ENCODE peak calls at places on chromosomes 5 and 9, in four cellular contexts. P is fibroblast of lung, H is Peyer's patch, S is C1 segment of cervical spinal cord. A is an unnamed sample.

GRCh38 chr9:109887079-109887478 is 107.1 kb downstream of the PALM2AKAP2 start:
- DNase-seq in S (no peak), P (peak), H (no peak), A (no peak)

GRCh38 chr5:32810812-32811211 is 99.7 kb downstream of the NPR3 start:
- DNase-seq in P (peak), S (no peak), H (no peak), A (no peak)

GRCh38 chr9:131475956-131476776 is 26.6 kb upstream of the POMT1 start:
- DNase-seq in S (no peak), H (no peak), P (no peak), A (peak)

GRCh38 chr9:97109194-97109811 is 70.4 kb upstream of the CTSV start:
- DNase-seq in H (no peak), P (peak), S (peak), A (no peak)

GRCh38 chr5:150601774-150602345 is 38.6 kb upstream of the SYNPO start:
- DNase-seq in P (no peak), H (no peak), S (no peak), A (peak)

GRCh38 chr9:119004618-119004990 is 364.6 kb downstream of the BRINP1 start:
- DNase-seq in H (peak), P (peak), S (no peak), A (no peak)

GRCh38 chr5:71884926-71885325 is 165.9 kb downstream of the CARTPT start:
- DNase-seq in H (no peak), P (no peak), S (no peak), A (no peak)

GRCh38 chr5:97101189-97101910 is 41.1 kb downstream of the LIX1 start:
- DNase-seq in P (peak), H (no peak), S (peak), A (no peak)

GRCh38 chr9:136991993-136992818 is at the start of gene PAXX:
- DNase-seq in S (peak), P (peak), H (peak), A (peak)

GRCh38 chr5:38286038-38286437 is 27.7 kb downstream of the EGFLAM start:
- DNase-seq in P (no peak), S (no peak), H (no peak), A (no peak)

GRCh38 chr9:16613605-16614004 is 256.9 kb downstream of the BNC2 start:
- DNase-seq in S (no peak), H (no peak), P (no peak), A (no peak)

GRCh38 chr5:16076657-16077056 is 102.9 kb downstream of the MARCHF11 start:
- DNase-seq in S (no peak), P (no peak), H (no peak), A (no peak)

GRCh38 chr5:38755171-38755570 is 90.6 kb upstream of the OSMR start:
- DNase-seq in S (no peak), P (peak), H (no peak), A (no peak)

GRCh38 chr5:33588654-33589372 is 148.0 kb downstream of the TARS1 start:
- DNase-seq in S (no peak), H (peak), P (no peak), A (no peak)

GRCh38 chr5:58462154-58462553 is 2.3 kb upstream of the PLK2 start:
- DNase-seq in H (no peak), S (no peak), P (no peak), A (no peak)

GRCh38 chr9:99181621-99182020 is 40.1 kb downstream of the ALG2 start:
- DNase-seq in P (peak), H (no peak), S (no peak), A (no peak)

GRCh38 chr9:17520264-17521058 is 58.4 kb upstream of the SH3GL2 start:
- DNase-seq in P (no peak), S (no peak), H (no peak), A (no peak)

GRCh38 chr5:28703651-28704260 is 1665.4 kb upstream of the CDH9 start:
- DNase-seq in H (no peak), S (no peak), P (peak), A (no peak)

GRCh38 chr5:76482961-76483360 is 79.9 kb downstream of the IQGAP2 start:
- DNase-seq in S (no peak), H (no peak), P (no peak), A (no peak)

GRCh38 chr9:105694848-105695581 is 674 bp downstream of the TMEM38B start:
- DNase-seq in P (peak), H (peak), S (peak), A (peak)

GRCh38 chr9:81266674-81267073 is 422.7 kb downstream of the TLE1 start:
- DNase-seq in H (no peak), P (peak), S (no peak), A (no peak)

GRCh38 chr9:36222449-36222848 is 31.7 kb downstream of the CLTA start:
- DNase-seq in S (no peak), H (no peak), P (peak), A (no peak)

GRCh38 chr5:149759563-149759962 is 29.5 kb downstream of the PPARGC1B start:
- DNase-seq in P (no peak), H (no peak), S (no peak), A (peak)

A was measured in spleen.